ENCODE peak calls at places on chromosomes 2 and 18, in six cellular contexts. A is pancreas, K is transverse colon, F is cardiac muscle cell, O is suprapubic skin, N is breast epithelium. V is an unnamed sample.

GRCh38 chr2:236158969-236159777 is 9.0 kb downstream of the GBX2 start:
- DNase-seq in A (no peak), K (no peak), F (no peak), O (no peak), N (no peak), V (no peak)

GRCh38 chr2:29951561-29951960 is 30.2 kb upstream of the ALK start:
- DNase-seq in A (no peak), K (no peak), F (no peak), O (no peak), N (no peak), V (no peak)

GRCh38 chr2:85920810-85921545 is 32.2 kb upstream of the ST3GAL5 start:
- DNase-seq in A (no peak), K (no peak), F (peak; percentile 67), O (no peak), N (no peak), V (no peak)

GRCh38 chr2:110980613-110981062 is 140.1 kb upstream of the BCL2L11 start:
- DNase-seq in A (no peak), K (no peak), F (no peak), O (no peak), N (no peak), V (no peak)

GRCh38 chr2:231909631-231910030 is 16.6 kb downstream of the NPPC start:
- DNase-seq in A (no peak), K (no peak), F (no peak), O (no peak), N (no peak), V (no peak)

GRCh38 chr2:31469648-31470047 is 55.1 kb upstream of the XDH start:
- DNase-seq in A (no peak), K (no peak), F (no peak), O (no peak), N (no peak), V (no peak)

GRCh38 chr2:239816571-239816970 is 208.6 kb downstream of the NDUFA10 start:
- DNase-seq in A (no peak), K (no peak), F (no peak), O (no peak), N (no peak), V (no peak)

GRCh38 chr2:133837441-133838090 is 269.3 kb upstream of the NCKAP5 start:
- DNase-seq in A (no peak), K (no peak), F (no peak), O (no peak), N (no peak), V (no peak)

GRCh38 chr2:62074233-62074632 is 121.7 kb upstream of the B3GNT2 start:
- DNase-seq in A (no peak), K (no peak), F (no peak), O (no peak), N (no peak), V (peak; percentile 8)

GRCh38 chr2:117272975-117273671 is 541.4 kb upstream of the DDX18 start:
- DNase-seq in A (no peak), K (no peak), F (no peak), O (no peak), N (no peak), V (no peak)

GRCh38 chr2:231364061-231364460 is 31.4 kb upstream of the B3GNT7 start:
- DNase-seq in A (no peak), K (peak; percentile 6), F (no peak), O (no peak), N (peak; percentile 9), V (no peak)

GRCh38 chr2:74099835-74100234 is 47.9 kb downstream of the BOLA3 start:
- DNase-seq in A (no peak), K (peak; percentile 27), F (no peak), O (no peak), N (no peak), V (no peak)

GRCh38 chr18:8257851-8258434 is 351.3 kb upstream of the RAB12 start:
- DNase-seq in A (no peak), K (no peak), F (no peak), O (no peak), N (no peak), V (no peak)

GRCh38 chr2:160388464-160389263 is 104.9 kb downstream of the RBMS1 start:
- DNase-seq in A (no peak), K (peak; percentile 32), F (no peak), O (peak; percentile 78), N (no peak), V (no peak)

GRCh38 chr2:73037947-73038585 is 33.4 kb downstream of the SFXN5 start:
- DNase-seq in A (no peak), K (no peak), F (no peak), O (no peak), N (no peak), V (no peak)

GRCh38 chr2:234181128-234181527 is 130.6 kb downstream of the SPP2 start:
- DNase-seq in A (no peak), K (no peak), F (no peak), O (no peak), N (no peak), V (no peak)

GRCh38 chr2:38387887-38388286 is 10.8 kb upstream of the ATL2 start:
- DNase-seq in A (no peak), K (no peak), F (no peak), O (no peak), N (no peak), V (no peak)

GRCh38 chr2:157257312-157258252 is at the start of gene GALNT5:
- DNase-seq in A (peak; percentile 13), K (peak; percentile 28), F (peak; percentile 49), O (no peak), N (no peak), V (peak; percentile 35)

GRCh38 chr2:191791953-191792560 is 54.8 kb downstream of the CAVIN2 start:
- DNase-seq in A (no peak), K (no peak), F (no peak), O (no peak), N (no peak), V (no peak)

GRCh38 chr2:5539281-5540211 is 152.6 kb upstream of the SOX11 start:
- DNase-seq in A (no peak), K (no peak), F (no peak), O (no peak), N (no peak), V (no peak)

DNA sequence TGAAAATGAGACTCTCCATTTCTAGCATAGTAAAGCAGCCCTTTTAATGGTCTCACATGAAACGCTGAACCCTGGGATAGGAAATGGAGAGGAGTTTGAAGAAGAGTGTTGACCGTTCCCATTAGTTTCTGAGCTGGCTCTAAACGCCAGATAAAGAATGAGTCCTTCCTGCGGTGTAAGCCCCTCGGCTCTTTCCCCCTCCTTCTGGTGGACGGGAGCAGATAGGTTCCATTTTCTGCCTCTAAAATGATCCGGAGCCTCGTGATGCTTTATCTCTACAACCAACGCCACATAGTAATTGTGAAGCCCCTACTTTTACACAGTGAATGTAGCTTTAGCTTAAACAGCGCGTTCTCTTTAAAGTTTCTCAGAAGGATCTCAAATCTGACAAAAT is 24.1 kb upstream of the ZNF516 start:
- DNase-seq in A (no peak), K (no peak), F (peak; percentile 61), O (no peak), N (no peak), V (no peak)
- H3K4me3 ChIP-seq in A (no peak overlapping the region), K (peak overlapping the region; percentile 0), F (peak overlapping the region; percentile 19), O (peak overlapping the region; percentile 40), N (peak overlapping the region; percentile 33), V (no peak overlapping the region)

GRCh38 chr2:27588308-27588707 is 5.5 kb downstream of the ZNF512 start:
- DNase-seq in A (no peak), K (no peak), F (no peak), O (no peak), N (no peak), V (no peak)

GRCh38 chr2:27582695-27583389 is at the start of gene ZNF512:
- DNase-seq in A (peak; percentile 86), K (peak; percentile 88), F (peak; percentile 97), O (peak; percentile 96), N (peak; percentile 75), V (peak; percentile 67)

GRCh38 chr2:27583390-27583915 is 611 bp downstream of the ZNF512 start:
- DNase-seq in A (no peak), K (no peak), F (peak; percentile 16), O (no peak), N (no peak), V (no peak)

GRCh38 chr2:27584597-27584996 is 1.8 kb downstream of the ZNF512 start:
- DNase-seq in A (no peak), K (no peak), F (no peak), O (no peak), N (no peak), V (no peak)

DNA sequence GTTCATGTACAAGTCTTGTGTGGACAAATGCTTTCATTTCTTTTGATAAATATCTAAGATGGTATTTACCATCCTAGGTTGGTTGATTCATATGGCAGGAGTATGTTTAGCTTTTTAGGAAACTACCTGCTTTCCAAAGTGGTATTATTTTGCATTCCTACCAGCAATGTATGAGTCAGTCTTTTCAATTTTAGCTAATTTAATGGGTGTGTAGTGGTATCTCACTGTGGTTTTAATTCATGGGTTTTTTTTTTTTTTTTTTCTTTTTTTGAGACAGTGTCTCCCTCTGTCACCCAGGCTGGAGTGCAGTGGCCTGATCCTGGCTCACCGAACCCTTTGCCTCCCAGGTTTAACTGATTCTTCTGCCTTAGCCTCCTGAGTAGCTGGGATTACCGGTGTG is 4.2 kb downstream of the ZNF512 start:
- DNase-seq in A (no peak), K (no peak), F (no peak), O (no peak), N (no peak), V (no peak)
- TF ChIP-seq CTCF in A (no peak), K (no peak), F (no peak), O (no peak), N (no peak), V (no peak)

DNA sequence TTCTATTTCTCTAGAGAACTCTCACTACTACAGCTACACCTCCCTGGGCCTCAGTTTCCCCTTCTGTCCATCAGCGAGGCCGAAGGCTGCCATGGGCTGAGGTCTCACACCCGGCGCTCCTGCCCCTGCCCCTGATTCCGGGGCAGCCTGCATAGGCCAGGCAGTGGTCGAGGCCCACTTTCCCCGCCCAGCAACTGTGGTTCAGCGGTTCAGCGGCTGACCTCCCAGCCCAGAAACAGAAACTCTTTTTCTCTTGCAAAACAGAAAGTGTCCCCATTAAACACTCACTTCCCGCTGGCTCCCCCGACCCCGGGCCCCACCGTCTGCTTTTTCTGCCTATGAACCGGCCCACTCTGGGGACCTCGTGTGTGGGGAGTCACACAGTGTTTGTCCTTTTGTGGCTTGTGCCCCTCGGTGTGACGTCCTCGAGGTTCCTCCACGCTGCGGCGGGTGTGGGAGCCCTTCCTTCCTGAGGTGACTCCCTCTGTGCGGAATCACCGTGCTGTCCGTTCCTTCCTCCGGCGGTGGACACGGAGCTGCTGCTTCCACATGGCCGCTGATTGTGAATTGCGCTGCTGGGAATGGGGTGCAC is 16.0 kb downstream of the PDCD1 start:
- DNase-seq in A (no peak), K (peak; percentile 65), F (no peak), O (peak; percentile 88), N (peak; percentile 51), V (no peak)
- H3K4me3 ChIP-seq in A (no peak overlapping the region), K (no peak overlapping the region), F (no peak overlapping the region), O (peak overlapping the region; percentile 51), N (no peak overlapping the region), V (no peak overlapping the region)

DNA sequence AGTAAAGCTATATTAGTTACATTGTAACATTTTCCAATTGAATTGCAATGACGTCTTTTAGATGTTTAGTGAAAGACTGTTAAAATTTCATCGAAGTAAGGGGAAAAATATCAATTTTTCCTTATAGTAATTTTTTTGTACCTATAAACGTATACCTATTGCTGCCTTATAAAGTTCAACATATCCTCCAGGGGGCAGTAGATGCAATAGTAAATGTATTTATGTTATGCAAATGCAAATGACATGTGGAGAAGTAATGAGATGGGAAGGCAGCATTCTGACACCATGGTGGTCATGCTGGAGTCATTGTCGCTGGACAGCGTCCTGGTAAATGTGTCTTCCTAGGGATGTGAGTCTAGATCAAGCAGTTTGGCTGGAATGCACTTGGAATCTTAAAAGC is 38.7 kb downstream of the MSTN start:
- DNase-seq in A (no peak), K (no peak), F (peak; percentile 63), O (no peak), N (no peak), V (peak; percentile 4)
- TF ChIP-seq CTCF in A (peak; percentile 21), K (peak; percentile 46), F (peak; percentile 62), O (peak; percentile 16), N (peak; percentile 15), V (peak; percentile 44)